ENCODE peak calls at places on chromosomes 7 and 10, in eight cellular contexts. One of them, this sample, is unnamed.

GRCh38 chr7:99312316-99313203 is 13.1 kb upstream of the ARPC1A start:
- DNase-seq in effector CD8-positive, alpha-beta T cell: peak; percentile 68
- DNase-seq in M059J: peak; percentile 61
- DNase-seq in activated T-cell treated with anti-CD3 and anti-CD28 coated beads, Interleukin-2, amount 50 U/mL, for 72 hours: peak; percentile 68
- DNase-seq in activated CD8-positive, alpha-beta memory T cell treated with anti-CD3 and anti-CD28 coated beads, Interleukin-2, amount 50 U/mL, for 48 hours: peak; percentile 87
- DNase-seq in LoVo: peak; percentile 75
- DNase-seq in testis: peak; percentile 85
- DNase-seq in kidney glomerular epithelial cell: peak; percentile 30
- DNase-seq in this sample: peak; percentile 80

GRCh38 chr10:132103116-132103910 is 37.6 kb downstream of the JAKMIP3 start:
- DNase-seq in kidney glomerular epithelial cell: no peak
- DNase-seq in LoVo: no peak
- DNase-seq in activated CD8-positive, alpha-beta memory T cell treated with anti-CD3 and anti-CD28 coated beads, Interleukin-2, amount 50 U/mL, for 48 hours: no peak
- DNase-seq in testis: no peak
- DNase-seq in M059J: no peak
- DNase-seq in effector CD8-positive, alpha-beta T cell: no peak
- DNase-seq in activated T-cell treated with anti-CD3 and anti-CD28 coated beads, Interleukin-2, amount 50 U/mL, for 72 hours: no peak
- DNase-seq in this sample: no peak

GRCh38 chr7:135114622-135115021 is 33.2 kb upstream of the TMEM140 start:
- DNase-seq in LoVo: no peak
- DNase-seq in activated CD8-positive, alpha-beta memory T cell treated with anti-CD3 and anti-CD28 coated beads, Interleukin-2, amount 50 U/mL, for 48 hours: no peak
- DNase-seq in kidney glomerular epithelial cell: no peak
- DNase-seq in M059J: no peak
- DNase-seq in effector CD8-positive, alpha-beta T cell: no peak
- DNase-seq in testis: no peak
- DNase-seq in activated T-cell treated with anti-CD3 and anti-CD28 coated beads, Interleukin-2, amount 50 U/mL, for 72 hours: no peak
- DNase-seq in this sample: no peak

GRCh38 chr10:15621116-15621515 is 98.6 kb downstream of the ITGA8 start:
- DNase-seq in testis: no peak
- DNase-seq in activated T-cell treated with anti-CD3 and anti-CD28 coated beads, Interleukin-2, amount 50 U/mL, for 72 hours: no peak
- DNase-seq in M059J: peak; percentile 20
- DNase-seq in LoVo: no peak
- DNase-seq in kidney glomerular epithelial cell: no peak
- DNase-seq in activated CD8-positive, alpha-beta memory T cell treated with anti-CD3 and anti-CD28 coated beads, Interleukin-2, amount 50 U/mL, for 48 hours: no peak
- DNase-seq in effector CD8-positive, alpha-beta T cell: no peak
- DNase-seq in this sample: no peak

GRCh38 chr10:75021851-75022250 is 89.6 kb upstream of the SAMD8 start:
- DNase-seq in effector CD8-positive, alpha-beta T cell: no peak
- DNase-seq in activated CD8-positive, alpha-beta memory T cell treated with anti-CD3 and anti-CD28 coated beads, Interleukin-2, amount 50 U/mL, for 48 hours: no peak
- DNase-seq in LoVo: no peak
- DNase-seq in testis: no peak
- DNase-seq in M059J: no peak
- DNase-seq in activated T-cell treated with anti-CD3 and anti-CD28 coated beads, Interleukin-2, amount 50 U/mL, for 72 hours: no peak
- DNase-seq in kidney glomerular epithelial cell: no peak
- DNase-seq in this sample: peak; percentile 27

GRCh38 chr10:27720529-27720928 is 25.1 kb downstream of the MKX start:
- DNase-seq in kidney glomerular epithelial cell: no peak
- DNase-seq in testis: no peak
- DNase-seq in M059J: no peak
- DNase-seq in LoVo: no peak
- DNase-seq in activated T-cell treated with anti-CD3 and anti-CD28 coated beads, Interleukin-2, amount 50 U/mL, for 72 hours: no peak
- DNase-seq in effector CD8-positive, alpha-beta T cell: no peak
- DNase-seq in activated CD8-positive, alpha-beta memory T cell treated with anti-CD3 and anti-CD28 coated beads, Interleukin-2, amount 50 U/mL, for 48 hours: no peak
- DNase-seq in this sample: no peak

GRCh38 chr10:75932921-75933320 is 501.5 kb downstream of the LRMDA start:
- DNase-seq in testis: no peak
- DNase-seq in LoVo: no peak
- DNase-seq in effector CD8-positive, alpha-beta T cell: no peak
- DNase-seq in activated CD8-positive, alpha-beta memory T cell treated with anti-CD3 and anti-CD28 coated beads, Interleukin-2, amount 50 U/mL, for 48 hours: no peak
- DNase-seq in M059J: no peak
- DNase-seq in kidney glomerular epithelial cell: no peak
- DNase-seq in activated T-cell treated with anti-CD3 and anti-CD28 coated beads, Interleukin-2, amount 50 U/mL, for 72 hours: no peak
- DNase-seq in this sample: no peak

GRCh38 chr7:27155816-27156507 is 513 bp downstream of the HOXA7 start:
- DNase-seq in LoVo: peak; percentile 80
- DNase-seq in testis: peak; percentile 20
- DNase-seq in effector CD8-positive, alpha-beta T cell: no peak
- DNase-seq in activated CD8-positive, alpha-beta memory T cell treated with anti-CD3 and anti-CD28 coated beads, Interleukin-2, amount 50 U/mL, for 48 hours: peak; percentile 60
- DNase-seq in kidney glomerular epithelial cell: no peak
- DNase-seq in M059J: peak; percentile 55
- DNase-seq in activated T-cell treated with anti-CD3 and anti-CD28 coated beads, Interleukin-2, amount 50 U/mL, for 72 hours: no peak
- DNase-seq in this sample: no peak

GRCh38 chr10:99457808-99458207 is 27.4 kb upstream of the GOT1 start:
- DNase-seq in testis: no peak
- DNase-seq in activated T-cell treated with anti-CD3 and anti-CD28 coated beads, Interleukin-2, amount 50 U/mL, for 72 hours: no peak
- DNase-seq in activated CD8-positive, alpha-beta memory T cell treated with anti-CD3 and anti-CD28 coated beads, Interleukin-2, amount 50 U/mL, for 48 hours: no peak
- DNase-seq in LoVo: no peak
- DNase-seq in effector CD8-positive, alpha-beta T cell: no peak
- DNase-seq in kidney glomerular epithelial cell: peak; percentile 9
- DNase-seq in M059J: peak; percentile 62
- DNase-seq in this sample: no peak

GRCh38 chr7:8042796-8043535 is 74.4 kb downstream of the GLCCI1 start:
- DNase-seq in M059J: no peak
- DNase-seq in kidney glomerular epithelial cell: no peak
- DNase-seq in activated T-cell treated with anti-CD3 and anti-CD28 coated beads, Interleukin-2, amount 50 U/mL, for 72 hours: no peak
- DNase-seq in effector CD8-positive, alpha-beta T cell: no peak
- DNase-seq in activated CD8-positive, alpha-beta memory T cell treated with anti-CD3 and anti-CD28 coated beads, Interleukin-2, amount 50 U/mL, for 48 hours: no peak
- DNase-seq in LoVo: no peak
- DNase-seq in testis: no peak
- DNase-seq in this sample: no peak

GRCh38 chr7:43491123-43491522 is 91.8 kb upstream of the STK17A start:
- DNase-seq in activated CD8-positive, alpha-beta memory T cell treated with anti-CD3 and anti-CD28 coated beads, Interleukin-2, amount 50 U/mL, for 48 hours: no peak
- DNase-seq in LoVo: no peak
- DNase-seq in kidney glomerular epithelial cell: no peak
- DNase-seq in activated T-cell treated with anti-CD3 and anti-CD28 coated beads, Interleukin-2, amount 50 U/mL, for 72 hours: no peak
- DNase-seq in testis: no peak
- DNase-seq in M059J: no peak
- DNase-seq in effector CD8-positive, alpha-beta T cell: no peak
- DNase-seq in this sample: no peak

GRCh38 chr10:13475124-13475523 is 53.7 kb downstream of the BEND7 start:
- DNase-seq in activated CD8-positive, alpha-beta memory T cell treated with anti-CD3 and anti-CD28 coated beads, Interleukin-2, amount 50 U/mL, for 48 hours: no peak
- DNase-seq in effector CD8-positive, alpha-beta T cell: no peak
- DNase-seq in LoVo: no peak
- DNase-seq in testis: no peak
- DNase-seq in M059J: no peak
- DNase-seq in activated T-cell treated with anti-CD3 and anti-CD28 coated beads, Interleukin-2, amount 50 U/mL, for 72 hours: no peak
- DNase-seq in kidney glomerular epithelial cell: no peak
- DNase-seq in this sample: no peak

GRCh38 chr7:143229054-143229790 is 7.4 kb downstream of the TAS2R40 start:
- DNase-seq in effector CD8-positive, alpha-beta T cell: no peak
- DNase-seq in activated CD8-positive, alpha-beta memory T cell treated with anti-CD3 and anti-CD28 coated beads, Interleukin-2, amount 50 U/mL, for 48 hours: no peak
- DNase-seq in M059J: no peak
- DNase-seq in LoVo: no peak
- DNase-seq in kidney glomerular epithelial cell: no peak
- DNase-seq in testis: no peak
- DNase-seq in activated T-cell treated with anti-CD3 and anti-CD28 coated beads, Interleukin-2, amount 50 U/mL, for 72 hours: no peak
- DNase-seq in this sample: no peak

GRCh38 chr7:15757041-15757995 is 70.8 kb upstream of the MEOX2 start:
- DNase-seq in testis: no peak
- DNase-seq in M059J: peak; percentile 63
- DNase-seq in kidney glomerular epithelial cell: no peak
- DNase-seq in LoVo: no peak
- DNase-seq in activated T-cell treated with anti-CD3 and anti-CD28 coated beads, Interleukin-2, amount 50 U/mL, for 72 hours: no peak
- DNase-seq in effector CD8-positive, alpha-beta T cell: no peak
- DNase-seq in activated CD8-positive, alpha-beta memory T cell treated with anti-CD3 and anti-CD28 coated beads, Interleukin-2, amount 50 U/mL, for 48 hours: no peak
- DNase-seq in this sample: no peak

GRCh38 chr10:3473271-3473670 is 300.7 kb upstream of the PITRM1 start:
- DNase-seq in activated CD8-positive, alpha-beta memory T cell treated with anti-CD3 and anti-CD28 coated beads, Interleukin-2, amount 50 U/mL, for 48 hours: no peak
- DNase-seq in effector CD8-positive, alpha-beta T cell: no peak
- DNase-seq in kidney glomerular epithelial cell: peak; percentile 68
- DNase-seq in LoVo: peak; percentile 16
- DNase-seq in activated T-cell treated with anti-CD3 and anti-CD28 coated beads, Interleukin-2, amount 50 U/mL, for 72 hours: no peak
- DNase-seq in testis: no peak
- DNase-seq in M059J: no peak
- DNase-seq in this sample: no peak

GRCh38 chr10:81248846-81249245 is 626.1 kb upstream of the NRG3 start:
- DNase-seq in effector CD8-positive, alpha-beta T cell: no peak
- DNase-seq in testis: no peak
- DNase-seq in kidney glomerular epithelial cell: no peak
- DNase-seq in activated CD8-positive, alpha-beta memory T cell treated with anti-CD3 and anti-CD28 coated beads, Interleukin-2, amount 50 U/mL, for 48 hours: no peak
- DNase-seq in activated T-cell treated with anti-CD3 and anti-CD28 coated beads, Interleukin-2, amount 50 U/mL, for 72 hours: no peak
- DNase-seq in LoVo: no peak
- DNase-seq in M059J: peak; percentile 16
- DNase-seq in this sample: no peak

GRCh38 chr10:95330966-95331453 is 40.2 kb upstream of the PDLIM1 start:
- DNase-seq in M059J: peak; percentile 42
- DNase-seq in activated CD8-positive, alpha-beta memory T cell treated with anti-CD3 and anti-CD28 coated beads, Interleukin-2, amount 50 U/mL, for 48 hours: no peak
- DNase-seq in LoVo: no peak
- DNase-seq in testis: no peak
- DNase-seq in effector CD8-positive, alpha-beta T cell: no peak
- DNase-seq in kidney glomerular epithelial cell: no peak
- DNase-seq in activated T-cell treated with anti-CD3 and anti-CD28 coated beads, Interleukin-2, amount 50 U/mL, for 72 hours: no peak
- DNase-seq in this sample: no peak

GRCh38 chr10:11823122-11823988 is at the start of gene PROSER2:
- DNase-seq in kidney glomerular epithelial cell: no peak
- DNase-seq in M059J: peak; percentile 30
- DNase-seq in testis: peak; percentile 73
- DNase-seq in activated T-cell treated with anti-CD3 and anti-CD28 coated beads, Interleukin-2, amount 50 U/mL, for 72 hours: peak; percentile 39
- DNase-seq in activated CD8-positive, alpha-beta memory T cell treated with anti-CD3 and anti-CD28 coated beads, Interleukin-2, amount 50 U/mL, for 48 hours: peak; percentile 70
- DNase-seq in effector CD8-positive, alpha-beta T cell: no peak
- DNase-seq in LoVo: peak; percentile 79
- DNase-seq in this sample: peak; percentile 43

GRCh38 chr7:20785211-20786048 is 1.3 kb downstream of the SP8 start:
- DNase-seq in effector CD8-positive, alpha-beta T cell: no peak
- DNase-seq in activated CD8-positive, alpha-beta memory T cell treated with anti-CD3 and anti-CD28 coated beads, Interleukin-2, amount 50 U/mL, for 48 hours: peak; percentile 57
- DNase-seq in testis: no peak
- DNase-seq in M059J: peak; percentile 39
- DNase-seq in kidney glomerular epithelial cell: no peak
- DNase-seq in activated T-cell treated with anti-CD3 and anti-CD28 coated beads, Interleukin-2, amount 50 U/mL, for 72 hours: no peak
- DNase-seq in LoVo: peak; percentile 53
- DNase-seq in this sample: peak; percentile 4

GRCh38 chr7:56063500-56063881 is 595 bp upstream of the SUMF2 start:
- DNase-seq in activated T-cell treated with anti-CD3 and anti-CD28 coated beads, Interleukin-2, amount 50 U/mL, for 72 hours: no peak
- DNase-seq in LoVo: no peak
- DNase-seq in M059J: no peak
- DNase-seq in testis: no peak
- DNase-seq in kidney glomerular epithelial cell: no peak
- DNase-seq in activated CD8-positive, alpha-beta memory T cell treated with anti-CD3 and anti-CD28 coated beads, Interleukin-2, amount 50 U/mL, for 48 hours: no peak
- DNase-seq in effector CD8-positive, alpha-beta T cell: no peak
- DNase-seq in this sample: no peak

GRCh38 chr7:112144284-112145059 is 61.7 kb downstream of the DOCK4 start:
- DNase-seq in activated CD8-positive, alpha-beta memory T cell treated with anti-CD3 and anti-CD28 coated beads, Interleukin-2, amount 50 U/mL, for 48 hours: no peak
- DNase-seq in effector CD8-positive, alpha-beta T cell: no peak
- DNase-seq in LoVo: no peak
- DNase-seq in testis: no peak
- DNase-seq in kidney glomerular epithelial cell: no peak
- DNase-seq in M059J: no peak
- DNase-seq in activated T-cell treated with anti-CD3 and anti-CD28 coated beads, Interleukin-2, amount 50 U/mL, for 72 hours: no peak
- DNase-seq in this sample: no peak

GRCh38 chr7:44265733-44266132 is 59.7 kb downstream of the CAMK2B start:
- DNase-seq in testis: no peak
- DNase-seq in kidney glomerular epithelial cell: no peak
- DNase-seq in LoVo: no peak
- DNase-seq in activated T-cell treated with anti-CD3 and anti-CD28 coated beads, Interleukin-2, amount 50 U/mL, for 72 hours: no peak
- DNase-seq in activated CD8-positive, alpha-beta memory T cell treated with anti-CD3 and anti-CD28 coated beads, Interleukin-2, amount 50 U/mL, for 48 hours: no peak
- DNase-seq in M059J: no peak
- DNase-seq in effector CD8-positive, alpha-beta T cell: no peak
- DNase-seq in this sample: no peak

GRCh38 chr10:36271631-36272340 is 629.7 kb upstream of the FZD8 start:
- DNase-seq in testis: no peak
- DNase-seq in activated CD8-positive, alpha-beta memory T cell treated with anti-CD3 and anti-CD28 coated beads, Interleukin-2, amount 50 U/mL, for 48 hours: no peak
- DNase-seq in activated T-cell treated with anti-CD3 and anti-CD28 coated beads, Interleukin-2, amount 50 U/mL, for 72 hours: no peak
- DNase-seq in effector CD8-positive, alpha-beta T cell: no peak
- DNase-seq in M059J: no peak
- DNase-seq in kidney glomerular epithelial cell: no peak
- DNase-seq in LoVo: no peak
- DNase-seq in this sample: no peak